ENCODE peak calls at places on chromosomes 7 and 10, in four cellular contexts. One of them, this sample, is unnamed.
A peak's percentile ranks its signal among the peaks of the same experiment; 100 is the strongest.

GRCh38 chr10:17444062-17444714 is 10.2 kb downstream of the ST8SIA6 start:
- DNase-seq in adipocyte: no peak
- DNase-seq in PC-3: no peak
- DNase-seq in neuronal stem cell: no peak
- DNase-seq in this sample: no peak

GRCh38 chr7:115363916-115364315 is 442.0 kb downstream of the MDFIC start:
- DNase-seq in PC-3: peak; percentile 8
- DNase-seq in adipocyte: peak; percentile 27
- DNase-seq in neuronal stem cell: no peak
- DNase-seq in this sample: no peak

GRCh38 chr7:126026421-126027088 is 1096.9 kb upstream of the POT1 start:
- DNase-seq in PC-3: peak; percentile 11
- DNase-seq in adipocyte: no peak
- DNase-seq in neuronal stem cell: peak; percentile 29
- DNase-seq in this sample: peak; percentile 56

GRCh38 chr10:124715479-124715878 is 28.7 kb downstream of the FAM53B start:
- DNase-seq in neuronal stem cell: no peak
- DNase-seq in PC-3: no peak
- DNase-seq in adipocyte: no peak
- DNase-seq in this sample: no peak

GRCh38 chr7:50690541-50691011 is 92.1 kb downstream of the GRB10 start:
- DNase-seq in PC-3: no peak
- DNase-seq in neuronal stem cell: peak; percentile 66
- DNase-seq in adipocyte: no peak
- DNase-seq in this sample: peak; percentile 58

GRCh38 chr10:201328-201771 is 66.1 kb downstream of the ZMYND11 start:
- DNase-seq in neuronal stem cell: no peak
- DNase-seq in adipocyte: peak; percentile 55
- DNase-seq in PC-3: no peak
- DNase-seq in this sample: no peak

GRCh38 chr7:84697506-84697905 is 489.4 kb downstream of the SEMA3D start:
- DNase-seq in neuronal stem cell: no peak
- DNase-seq in adipocyte: peak; percentile 85
- DNase-seq in PC-3: peak; percentile 9
- DNase-seq in this sample: no peak

GRCh38 chr10:52956451-52956850 is 183.9 kb upstream of the MBL2 start:
- DNase-seq in PC-3: peak; percentile 100
- DNase-seq in adipocyte: no peak
- DNase-seq in neuronal stem cell: no peak
- DNase-seq in this sample: no peak

GRCh38 chr7:107854989-107855388 is 36.0 kb upstream of the DLD start:
- DNase-seq in neuronal stem cell: no peak
- DNase-seq in PC-3: peak; percentile 35
- DNase-seq in adipocyte: no peak
- DNase-seq in this sample: no peak

GRCh38 chr7:84274029-84274638 is 79.5 kb upstream of the SEMA3A start:
- DNase-seq in adipocyte: peak; percentile 91
- DNase-seq in neuronal stem cell: peak; percentile 67
- DNase-seq in PC-3: no peak
- DNase-seq in this sample: peak; percentile 81

GRCh38 chr10:15515207-15515606 is 144.1 kb upstream of the FAM171A1 start:
- DNase-seq in adipocyte: no peak
- DNase-seq in PC-3: no peak
- DNase-seq in neuronal stem cell: no peak
- DNase-seq in this sample: no peak

GRCh38 chr10:6579193-6579903 is 728 bp downstream of the PRKCQ start:
- DNase-seq in adipocyte: no peak
- DNase-seq in neuronal stem cell: no peak
- DNase-seq in PC-3: no peak
- DNase-seq in this sample: peak; percentile 26

GRCh38 chr10:6580279-6581029 is 378 bp upstream of the PRKCQ start:
- DNase-seq in neuronal stem cell: peak; percentile 78
- DNase-seq in adipocyte: peak; percentile 81
- DNase-seq in PC-3: no peak
- DNase-seq in this sample: peak; percentile 91

GRCh38 chr10:6576326-6576725 is 3.8 kb downstream of the PRKCQ start:
- DNase-seq in PC-3: no peak
- DNase-seq in neuronal stem cell: no peak
- DNase-seq in adipocyte: no peak
- DNase-seq in this sample: no peak

GRCh38 chr10:6579904-6580278 is at the start of gene PRKCQ:
- DNase-seq in adipocyte: no peak
- DNase-seq in neuronal stem cell: no peak
- DNase-seq in PC-3: no peak
- DNase-seq in this sample: no peak

GRCh38 chr10:6578221-6579192 is 1.6 kb downstream of the PRKCQ start:
- DNase-seq in PC-3: no peak
- DNase-seq in neuronal stem cell: no peak
- DNase-seq in adipocyte: no peak
- DNase-seq in this sample: peak; percentile 25
- H3K9ac ChIP-seq in PC-3: no peak overlapping the region
- H3K9ac ChIP-seq in neuronal stem cell: no peak overlapping the region
- H3K9ac ChIP-seq in adipocyte: no peak overlapping the region
- H3K9ac ChIP-seq in this sample: no peak overlapping the region

GRCh38 chr10:62081322-62081945 is 179.9 kb downstream of the ARID5B start:
- DNase-seq in neuronal stem cell: no peak
- DNase-seq in PC-3: peak; percentile 56
- DNase-seq in adipocyte: peak; percentile 51
- DNase-seq in this sample: no peak

GRCh38 chr10:62082729-62083412 is 181.4 kb downstream of the ARID5B start:
- DNase-seq in neuronal stem cell: no peak
- DNase-seq in adipocyte: peak; percentile 68
- DNase-seq in PC-3: peak; percentile 69
- DNase-seq in this sample: no peak

GRCh38 chr10:62079885-62080559 is 178.5 kb downstream of the ARID5B start:
- DNase-seq in neuronal stem cell: no peak
- DNase-seq in adipocyte: no peak
- DNase-seq in PC-3: no peak
- DNase-seq in this sample: no peak

GRCh38 chr10:62082270-62082669 is 180.8 kb downstream of the ARID5B start:
- DNase-seq in adipocyte: no peak
- DNase-seq in PC-3: no peak
- DNase-seq in neuronal stem cell: no peak
- DNase-seq in this sample: no peak

GRCh38 chr10:62080905-62081304 is 179.4 kb downstream of the ARID5B start:
- DNase-seq in PC-3: no peak
- DNase-seq in neuronal stem cell: no peak
- DNase-seq in adipocyte: no peak
- DNase-seq in this sample: no peak
- H3K9ac ChIP-seq in PC-3: no peak overlapping the region
- H3K9ac ChIP-seq in neuronal stem cell: no peak overlapping the region
- H3K9ac ChIP-seq in adipocyte: peak overlapping the region; percentile 84
- H3K9ac ChIP-seq in this sample: no peak overlapping the region

DNA sequence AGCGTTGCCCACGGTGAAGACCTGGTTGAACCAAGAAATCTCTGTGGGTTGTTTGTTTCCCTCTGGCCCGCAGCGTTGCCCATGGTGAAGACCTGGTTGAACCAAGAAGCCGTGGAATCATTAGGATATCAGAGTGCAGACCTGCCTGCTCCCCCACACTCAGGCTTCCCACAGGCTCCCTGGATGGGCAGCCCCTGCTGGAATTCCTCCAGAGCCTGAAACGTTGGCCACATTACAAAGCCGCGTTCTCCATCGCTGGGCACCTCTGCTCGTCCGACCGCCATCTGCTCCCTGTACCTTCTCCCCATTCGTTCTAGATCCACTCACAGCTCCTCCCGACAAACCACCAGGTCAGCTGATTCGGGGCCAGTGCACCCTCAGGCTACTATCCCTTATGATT is 266.9 kb upstream of the SHH start:
- DNase-seq in adipocyte: no peak
- DNase-seq in neuronal stem cell: no peak
- DNase-seq in PC-3: no peak
- DNase-seq in this sample: no peak
- H3K9ac ChIP-seq in adipocyte: no peak overlapping the region
- H3K9ac ChIP-seq in neuronal stem cell: no peak overlapping the region
- H3K9ac ChIP-seq in PC-3: no peak overlapping the region
- H3K9ac ChIP-seq in this sample: no peak overlapping the region

DNA sequence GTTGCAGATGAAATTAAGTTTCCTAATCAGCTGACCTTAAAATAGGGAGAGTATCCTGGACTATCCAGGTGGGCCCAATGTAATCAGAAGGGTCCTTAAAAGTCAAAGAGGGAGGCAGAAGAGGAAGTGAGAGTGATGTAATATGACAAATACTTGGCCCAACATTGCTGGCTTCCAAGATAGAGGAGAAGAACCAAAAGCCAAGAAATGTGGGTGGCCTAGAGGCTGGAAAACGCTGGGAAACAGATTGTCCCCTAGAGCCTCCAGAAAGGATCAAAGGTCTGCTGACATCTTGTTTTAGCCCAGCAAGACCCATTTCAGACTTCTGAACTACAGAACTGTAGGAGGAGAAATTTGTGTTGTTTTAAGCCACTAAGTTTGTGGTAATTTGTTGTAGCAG is 79.7 kb upstream of the NOBOX start:
- DNase-seq in PC-3: no peak
- DNase-seq in adipocyte: no peak
- DNase-seq in neuronal stem cell: no peak
- DNase-seq in this sample: no peak
- H3K9ac ChIP-seq in PC-3: no peak overlapping the region
- H3K9ac ChIP-seq in adipocyte: no peak overlapping the region
- H3K9ac ChIP-seq in neuronal stem cell: no peak overlapping the region
- H3K9ac ChIP-seq in this sample: no peak overlapping the region

DNA sequence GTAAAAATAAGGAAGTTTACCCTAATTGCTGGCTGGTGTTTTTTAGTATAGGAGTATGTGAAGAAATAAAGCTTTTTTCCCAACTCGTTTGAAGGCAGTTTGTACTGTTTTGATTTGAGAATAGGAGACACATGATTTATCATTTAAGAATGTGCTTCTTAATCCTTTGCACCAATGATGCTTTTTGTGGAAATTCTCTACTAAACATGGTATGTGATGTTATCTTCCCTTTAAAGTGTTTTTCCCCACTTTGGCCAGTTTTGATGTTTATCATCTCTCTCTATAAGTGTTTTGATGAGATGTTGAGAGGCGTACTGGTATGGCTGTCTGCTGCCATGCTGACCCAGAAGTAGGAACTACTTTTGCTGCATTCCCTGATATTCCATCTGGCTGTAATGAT is 85.1 kb downstream of the SUGCT start:
- DNase-seq in adipocyte: peak; percentile 85
- DNase-seq in neuronal stem cell: no peak
- DNase-seq in PC-3: peak; percentile 36
- DNase-seq in this sample: no peak
- H3K9ac ChIP-seq in adipocyte: peak overlapping the region; percentile 74
- H3K9ac ChIP-seq in neuronal stem cell: no peak overlapping the region
- H3K9ac ChIP-seq in PC-3: no peak overlapping the region
- H3K9ac ChIP-seq in this sample: no peak overlapping the region

GRCh38 chr10:133179651-133180050 is 19.6 kb downstream of the KNDC1 start:
- DNase-seq in adipocyte: no peak
- DNase-seq in PC-3: no peak
- DNase-seq in neuronal stem cell: no peak
- DNase-seq in this sample: no peak

GRCh38 chr10:133177380-133178157 is 17.6 kb downstream of the KNDC1 start:
- DNase-seq in neuronal stem cell: no peak
- DNase-seq in adipocyte: no peak
- DNase-seq in PC-3: no peak
- DNase-seq in this sample: no peak

GRCh38 chr10:133179128-133179520 is 19.1 kb downstream of the KNDC1 start:
- DNase-seq in adipocyte: no peak
- DNase-seq in neuronal stem cell: no peak
- DNase-seq in PC-3: no peak
- DNase-seq in this sample: no peak

GRCh38 chr10:133180192-133180914 is 20.3 kb downstream of the KNDC1 start:
- DNase-seq in PC-3: no peak
- DNase-seq in adipocyte: no peak
- DNase-seq in neuronal stem cell: no peak
- DNase-seq in this sample: no peak

GRCh38 chr10:133178357-133179127 is 18.5 kb downstream of the KNDC1 start:
- DNase-seq in PC-3: no peak
- DNase-seq in neuronal stem cell: no peak
- DNase-seq in adipocyte: no peak
- DNase-seq in this sample: no peak
- H3K9ac ChIP-seq in PC-3: no peak overlapping the region
- H3K9ac ChIP-seq in neuronal stem cell: no peak overlapping the region
- H3K9ac ChIP-seq in adipocyte: no peak overlapping the region
- H3K9ac ChIP-seq in this sample: no peak overlapping the region

GRCh38 chr10:21293518-21294356 is 231.7 kb downstream of the SKIDA1 start:
- DNase-seq in neuronal stem cell: peak; percentile 27
- DNase-seq in PC-3: no peak
- DNase-seq in adipocyte: no peak
- DNase-seq in this sample: peak; percentile 64
- H3K9ac ChIP-seq in neuronal stem cell: no peak overlapping the region
- H3K9ac ChIP-seq in PC-3: peak overlapping the region; percentile 9
- H3K9ac ChIP-seq in adipocyte: peak overlapping the region; percentile 3
- H3K9ac ChIP-seq in this sample: no peak overlapping the region

DNA sequence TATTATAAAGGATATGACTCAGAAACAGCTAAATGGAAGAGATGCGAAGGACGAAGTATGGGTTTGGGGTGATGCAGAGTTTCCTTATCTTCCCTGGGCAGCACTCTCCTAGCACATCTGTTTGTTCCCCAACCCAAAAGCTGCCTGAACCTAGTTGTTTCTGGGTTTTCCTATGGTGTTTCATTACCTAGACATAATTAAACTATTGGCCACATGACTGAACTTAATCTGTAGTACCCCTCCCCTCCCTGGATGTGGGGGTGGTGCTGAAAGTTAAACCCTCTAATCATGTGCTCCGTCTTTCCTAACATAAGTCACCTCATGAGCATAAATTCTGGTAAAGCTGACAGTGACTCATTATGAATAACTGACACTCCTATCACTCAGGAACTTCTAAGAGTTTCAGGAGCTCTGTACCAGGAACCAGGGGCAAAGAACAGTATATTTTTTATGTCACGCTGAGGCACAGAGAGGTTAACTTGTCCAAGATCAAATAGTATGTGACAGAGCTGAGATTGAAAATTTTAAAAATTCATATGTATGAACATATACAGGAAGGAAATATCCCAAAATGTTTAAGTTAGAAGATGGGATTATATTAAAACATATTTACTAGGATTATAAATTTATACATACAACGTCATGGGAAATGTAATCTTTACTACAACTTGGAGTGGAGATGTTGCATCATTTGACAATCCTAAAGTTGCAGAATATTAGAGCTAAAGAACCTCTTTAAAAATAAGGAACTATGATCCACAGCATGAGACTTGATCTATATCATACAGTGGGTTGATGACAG is 4.8 kb downstream of the STRIP2 start:
- DNase-seq in neuronal stem cell: no peak
- DNase-seq in adipocyte: peak; percentile 28
- DNase-seq in PC-3: peak; percentile 83
- DNase-seq in this sample: no peak
- H3K9ac ChIP-seq in neuronal stem cell: no peak overlapping the region
- H3K9ac ChIP-seq in adipocyte: no peak overlapping the region
- H3K9ac ChIP-seq in PC-3: peak overlapping the region; percentile 63
- H3K9ac ChIP-seq in this sample: no peak overlapping the region

GRCh38 chr10:98295907-98296306 is 27.9 kb upstream of the LOXL4 start:
- DNase-seq in adipocyte: peak; percentile 63
- DNase-seq in neuronal stem cell: no peak
- DNase-seq in PC-3: peak; percentile 25
- DNase-seq in this sample: no peak
- H3K9ac ChIP-seq in adipocyte: no peak overlapping the region
- H3K9ac ChIP-seq in neuronal stem cell: no peak overlapping the region
- H3K9ac ChIP-seq in PC-3: no peak overlapping the region
- H3K9ac ChIP-seq in this sample: no peak overlapping the region

GRCh38 chr10:122590158-122590557 is 29.6 kb downstream of the DMBT1 start:
- DNase-seq in neuronal stem cell: no peak
- DNase-seq in adipocyte: no peak
- DNase-seq in PC-3: no peak
- DNase-seq in this sample: no peak
- H3K9ac ChIP-seq in neuronal stem cell: no peak overlapping the region
- H3K9ac ChIP-seq in adipocyte: no peak overlapping the region
- H3K9ac ChIP-seq in PC-3: no peak overlapping the region
- H3K9ac ChIP-seq in this sample: no peak overlapping the region

This sample was measured in neural progenitor cell.